ENCODE peak calls at places on chromosome 2, in five cellular contexts. A, B, E, U and M are unnamed samples.

GRCh38 chr2:188937228-188938220 is 36.6 kb upstream of the COL3A1 start:
- DNase-seq in A (no peak), E (peak), U (no peak), B (no peak), M (peak)

GRCh38 chr2:8215982-8216381 is 465.9 kb upstream of the ID2 start:
- DNase-seq in A (no peak), E (no peak), U (no peak), B (no peak), M (no peak)

GRCh38 chr2:48567671-48568070 is 37.7 kb downstream of the STON1 start:
- DNase-seq in U (no peak), A (no peak), B (no peak), E (peak), M (no peak)

GRCh38 chr2:105369777-105370690 is 28.8 kb downstream of the FHL2 start:
- DNase-seq in B (peak), U (peak), E (no peak), A (peak), M (peak)

GRCh38 chr2:187129866-187130265 is 280.9 kb upstream of the ZSWIM2 start:
- DNase-seq in B (no peak), E (no peak), A (no peak), U (no peak), M (no peak)

GRCh38 chr2:214652473-214652872 is 157.0 kb downstream of the BARD1 start:
- DNase-seq in U (no peak), E (no peak), A (no peak), B (no peak), M (no peak)

GRCh38 chr2:62192811-62193210 is 3.1 kb upstream of the B3GNT2 start:
- DNase-seq in A (no peak), B (no peak), U (no peak), E (no peak), M (no peak)

GRCh38 chr2:169693344-169693743 is 861 bp downstream of the CFAP210 start:
- DNase-seq in B (no peak), E (no peak), U (no peak), A (no peak), M (no peak)

GRCh38 chr2:41899189-41899588 is 148.6 kb upstream of the PKDCC start:
- DNase-seq in U (no peak), E (no peak), A (no peak), B (no peak), M (no peak)

DNA sequence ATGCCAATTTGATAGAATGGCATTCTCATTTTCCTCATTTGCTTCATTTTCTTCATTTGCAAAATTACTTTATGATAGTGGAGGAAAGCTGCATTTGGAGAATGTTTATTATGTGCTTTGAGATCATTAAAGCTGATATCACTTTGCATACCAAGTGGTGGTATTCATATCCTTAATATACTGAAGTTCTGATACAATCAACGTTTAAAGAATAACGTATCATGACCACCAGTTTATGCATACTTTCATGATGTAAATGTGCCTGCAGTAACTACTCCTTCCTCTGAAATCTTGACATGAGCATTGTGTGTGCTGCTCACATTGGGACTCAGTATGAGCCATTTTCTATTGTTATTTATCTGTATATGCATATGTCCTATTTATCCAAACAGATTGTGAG is 302.1 kb downstream of the ARHGAP15 start:
- DNase-seq in U (no peak), A (no peak), E (no peak), B (no peak), M (no peak)
- TF ChIP-seq CTCF in U (no peak), A (no peak), E (no peak), B (no peak), M (no peak)

DNA sequence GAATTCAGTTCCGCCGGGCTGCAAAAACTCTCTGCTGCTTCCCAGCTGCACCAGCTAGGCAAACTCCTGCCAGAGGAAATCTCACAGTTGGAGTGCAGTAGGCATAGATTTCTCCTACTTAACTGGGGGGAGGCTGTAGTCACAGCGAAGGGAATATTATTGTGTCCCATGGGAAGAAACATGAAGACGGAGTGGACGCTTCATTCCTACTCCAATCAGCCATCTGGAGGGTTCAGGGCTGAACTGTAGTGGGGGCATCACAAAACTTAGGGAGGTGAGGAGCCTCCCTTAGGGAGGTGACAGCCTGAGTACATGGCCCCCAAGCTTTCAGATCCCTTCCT is 19.7 kb upstream of the CYP1B1 start:
- DNase-seq in E (no peak), B (no peak), U (no peak), A (no peak), M (no peak)
- H3K4me3 ChIP-seq in E (no peak), B (no peak), U (no peak), A (no peak), M (no peak)

GRCh38 chr2:85012855-85013254 is 41.9 kb downstream of the KCMF1 start:
- DNase-seq in U (no peak), B (no peak), E (no peak), A (no peak), M (no peak)

GRCh38 chr2:85018049-85018447 is 47.1 kb downstream of the KCMF1 start:
- DNase-seq in E (no peak), U (no peak), B (no peak), A (no peak), M (no peak)

GRCh38 chr2:85015653-85016360 is 44.8 kb downstream of the KCMF1 start:
- DNase-seq in E (no peak), A (no peak), U (no peak), B (no peak), M (no peak)

GRCh38 chr2:85019121-85019520 is 48.2 kb downstream of the KCMF1 start:
- DNase-seq in U (no peak), B (no peak), E (no peak), A (no peak), M (no peak)

DNA sequence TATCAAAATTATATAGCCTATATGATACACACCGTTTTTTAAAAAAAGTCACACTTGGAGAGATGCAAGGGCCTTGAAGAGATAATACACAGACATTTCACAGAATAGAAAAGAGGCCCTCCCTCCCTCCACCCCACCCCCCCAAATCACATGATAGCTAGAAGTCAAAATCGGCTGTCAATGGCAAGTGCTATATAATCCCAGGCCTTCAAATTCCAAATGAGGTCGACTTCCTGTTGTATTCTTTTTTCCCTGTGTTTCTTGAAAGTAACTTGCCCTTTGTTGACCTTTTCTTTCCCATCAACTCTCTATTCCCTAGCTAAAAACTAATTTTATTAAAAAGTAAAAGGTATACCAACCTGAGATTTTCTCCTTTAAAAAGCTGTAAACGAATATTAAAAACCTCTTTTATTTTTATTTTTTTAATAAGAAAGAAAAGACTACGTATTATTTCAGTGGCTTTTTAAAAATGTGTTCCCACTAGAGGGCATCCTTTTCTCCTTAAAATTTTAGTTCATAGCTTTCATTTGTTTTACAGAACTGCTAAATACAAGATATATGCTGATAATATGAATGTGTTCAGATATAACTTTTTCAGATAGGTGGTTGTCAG is 46.6 kb downstream of the KCMF1 start:
- DNase-seq in E (no peak), B (no peak), U (no peak), A (no peak), M (no peak)
- TF ChIP-seq CTCF in E (no peak), B (peak), U (peak), A (peak), M (peak)

DNA sequence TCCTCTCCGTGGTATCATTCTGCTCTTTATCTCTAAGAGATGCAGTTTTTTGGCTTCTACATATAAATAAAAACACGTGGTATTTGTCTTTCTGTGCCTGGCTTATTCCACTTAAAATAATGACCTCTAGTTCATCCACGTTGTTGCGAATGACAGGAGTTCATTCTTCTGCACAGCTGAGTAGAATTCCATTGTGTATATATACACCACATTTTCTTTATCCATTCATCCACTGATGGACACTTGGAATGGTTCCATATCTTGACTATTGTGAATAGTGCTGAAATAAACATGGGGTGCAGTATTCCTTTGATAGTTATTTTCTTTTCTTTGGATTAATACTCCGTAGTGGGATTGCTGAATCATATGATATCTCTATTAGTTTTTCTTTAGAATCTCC is 262.3 kb downstream of the SOX11 start:
- DNase-seq in E (no peak), A (no peak), U (no peak), B (no peak), M (no peak)
- H3K4me3 ChIP-seq in E (no peak), A (no peak), U (no peak), B (no peak), M (no peak)

DNA sequence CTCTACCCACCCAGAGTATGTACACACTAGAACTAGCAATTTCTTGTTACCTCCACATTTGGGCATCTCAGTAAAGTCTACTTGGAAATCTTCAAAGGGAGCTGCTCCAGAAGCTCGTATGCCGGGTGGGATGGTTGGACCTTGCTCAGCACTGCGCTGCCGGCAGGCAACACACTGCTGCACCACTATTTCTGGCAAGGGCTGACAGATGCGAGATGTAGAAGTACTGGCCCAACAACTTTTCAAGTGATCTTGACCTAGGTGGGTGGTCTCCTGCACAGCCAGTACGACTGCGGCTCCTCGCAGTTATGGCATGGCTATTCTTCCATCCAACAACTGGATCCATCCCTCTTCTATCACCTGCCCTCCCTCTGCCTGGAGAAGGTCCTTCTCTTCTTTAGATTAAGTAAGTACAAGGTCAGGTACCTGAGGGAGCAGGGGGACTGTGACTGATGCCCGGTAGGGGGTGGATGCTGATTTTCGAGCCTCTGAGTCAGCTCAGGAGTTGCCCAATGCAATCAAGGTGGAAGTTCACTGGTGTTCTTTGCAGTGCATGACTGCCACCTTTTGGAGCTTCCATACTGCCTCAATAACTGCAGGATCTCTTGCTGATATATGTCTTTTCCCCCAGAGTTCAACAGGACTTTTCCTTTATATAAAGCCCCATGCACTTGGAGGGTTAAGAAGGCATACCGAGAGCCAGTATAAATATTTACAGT is 100.4 kb upstream of the SLC1A4 start:
- DNase-seq in B (no peak), E (no peak), U (no peak), A (peak), M (peak)
- TF ChIP-seq CTCF in B (peak), E (peak), U (peak), A (peak), M (peak)

GRCh38 chr2:20592106-20593071 is 58.5 kb downstream of the HS1BP3 start:
- DNase-seq in A (no peak), E (no peak), B (no peak), U (no peak), M (no peak)
- H3K4me3 ChIP-seq in A (no peak), E (no peak), B (no peak), U (no peak), M (no peak)

GRCh38 chr2:109062558-109063325 is 66.3 kb upstream of the SH3RF3 start:
- DNase-seq in E (no peak), A (peak), B (no peak), U (peak), M (no peak)
- TF ChIP-seq CTCF in E (no peak), A (peak), B (no peak), U (peak), M (peak)

GRCh38 chr2:181404472-181404871 is 52.7 kb upstream of the ITGA4 start:
- DNase-seq in A (no peak), U (no peak), E (no peak), B (no peak), M (no peak)
- H3K4me3 ChIP-seq in A (no peak), U (no peak), E (no peak), B (no peak), M (no peak)